ENCODE peak calls at places on chromosomes 4 and X, in five cellular contexts. A is iris pigment epithelial cell; T is Ammon's horn; O is GM03348; V is activated CD4-positive, alpha-beta T cell treated with anti-CD3 and anti-CD28 coated beads, Interleukin-2, amount 10 ng/mL, durations not matched to agents 7 days and 5 days. J is an unnamed sample.

GRCh38 chr4:54014761-54015160 is 49.6 kb downstream of the CHIC2 start:
- DNase-seq in A (no peak), O (no peak), T (no peak), V (no peak), J (no peak)

GRCh38 chr4:54093609-54094240 is 6.2 kb upstream of the GSX2 start:
- DNase-seq in V (no peak), A (no peak), O (no peak), T (no peak), J (no peak)

GRCh38 chr4:130478406-130478805 is 1382.5 kb downstream of the C4orf33 start:
- DNase-seq in V (no peak), O (peak), T (no peak), A (peak), J (no peak)

GRCh38 chrX:88244066-88244465 is 503.0 kb upstream of the CPXCR1 start:
- DNase-seq in V (no peak), O (no peak), T (no peak), A (no peak), J (no peak)

GRCh38 chr4:169885893-169886292 is 128.1 kb upstream of the HPF1 start:
- DNase-seq in V (no peak), O (no peak), T (no peak), A (no peak), J (no peak)

GRCh38 chrX:72208126-72208525 is 26.6 kb downstream of the PIN4 start:
- DNase-seq in T (no peak), A (no peak), V (no peak), O (peak), J (no peak)

GRCh38 chrX:12002876-12003275 is 135.4 kb upstream of the FRMPD4 start:
- DNase-seq in V (no peak), O (no peak), T (no peak), A (peak), J (no peak)

GRCh38 chr4:147582386-147583077 is 34.7 kb upstream of the TMEM184C start:
- DNase-seq in O (no peak), T (no peak), A (peak), V (no peak), J (no peak)

GRCh38 chr4:95505149-95505548 is 43.6 kb downstream of the UNC5C start:
- DNase-seq in T (peak), V (no peak), A (peak), O (no peak), J (no peak)

GRCh38 chr4:75895744-75896314 is 6.4 kb downstream of the PPEF2 start:
- DNase-seq in V (peak), T (no peak), A (peak), O (peak), J (peak)

GRCh38 chr4:180946188-180946587 is 1297.0 kb upstream of the TENM3 start:
- DNase-seq in T (no peak), A (no peak), V (no peak), O (no peak), J (no peak)

GRCh38 chr4:86834901-86835300 is 14.3 kb downstream of the SLC10A6 start:
- DNase-seq in O (peak), A (peak), V (no peak), T (no peak), J (no peak)

GRCh38 chr4:6556263-6556662 is 18.7 kb upstream of the MAN2B2 start:
- DNase-seq in O (no peak), T (no peak), A (no peak), V (no peak), J (no peak)

GRCh38 chrX:20118065-20118824 is 1.5 kb upstream of the MAP7D2 start:
- DNase-seq in T (no peak), O (no peak), A (no peak), V (no peak), J (no peak)

GRCh38 chr4:22695917-22696316 is 3.2 kb downstream of the GBA3 start:
- DNase-seq in V (no peak), O (no peak), A (no peak), T (no peak), J (no peak)

GRCh38 chr4:128565565-128566186 is 243.8 kb upstream of the JADE1 start:
- DNase-seq in A (peak), V (peak), O (no peak), T (peak), J (no peak)

GRCh38 chr4:150828159-150828558 is 186.9 kb downstream of the LRBA start:
- DNase-seq in V (peak), T (peak), A (no peak), O (no peak), J (peak)

GRCh38 chr4:100450449-100450848 is 67.4 kb downstream of the EMCN start:
- DNase-seq in A (peak), V (no peak), O (no peak), T (no peak), J (no peak)

GRCh38 chrX:39705299-39705698 is 392.5 kb downstream of the BCOR start:
- DNase-seq in A (peak), O (peak), T (no peak), V (no peak), J (no peak)

GRCh38 chr4:41281038-41281634 is 24.4 kb downstream of the UCHL1 start:
- DNase-seq in V (peak), T (peak), O (peak), A (peak), J (peak)

GRCh38 chrX:131828482-131828881 is 194.6 kb upstream of the STK26 start:
- DNase-seq in V (no peak), A (no peak), T (no peak), O (no peak), J (no peak)

GRCh38 chr4:5478116-5478515 is 230.2 kb downstream of the EVC2 start:
- DNase-seq in A (no peak), O (no peak), T (no peak), V (no peak), J (no peak)

GRCh38 chr4:153232768-153233167 is 28.5 kb downstream of the TRIM2 start:
- DNase-seq in A (no peak), T (no peak), O (no peak), V (no peak), J (no peak)

GRCh38 chr4:87188063-87188462 is 32.4 kb downstream of the KLHL8 start:
- DNase-seq in O (no peak), V (no peak), T (no peak), A (peak), J (no peak)

GRCh38 chr4:137621056-137621455 is 88.8 kb upstream of the PCDH18 start:
- DNase-seq in V (no peak), O (no peak), A (no peak), T (no peak), J (no peak)

GRCh38 chrX:115564243-115564642 is 3.3 kb downstream of the PLS3 start:
- DNase-seq in V (no peak), T (no peak), O (no peak), A (no peak), J (no peak)

GRCh38 chrX:119482497-119483480 is 14.5 kb downstream of the SLC25A5 start:
- DNase-seq in O (peak), T (peak), V (peak), A (peak), J (peak)

GRCh38 chrX:41982966-41983365 is 59.6 kb upstream of the CASK start:
- DNase-seq in O (no peak), A (no peak), V (no peak), T (no peak), J (no peak)

GRCh38 chr4:9762823-9763475 is 18.5 kb upstream of the DRD5 start:
- DNase-seq in V (peak), A (peak), T (peak), O (peak), J (peak)

GRCh38 chrX:13293700-13294099 is 26.2 kb downstream of the ATXN3L start:
- DNase-seq in A (no peak), T (no peak), V (no peak), O (no peak), J (no peak)

GRCh38 chr4:139508581-139509237 is 47.3 kb downstream of the SETD7 start:
- DNase-seq in V (no peak), O (no peak), T (no peak), A (no peak), J (no peak)

GRCh38 chr4:7753931-7754465 is 185.7 kb downstream of the AFAP1 start:
- DNase-seq in O (no peak), A (no peak), V (no peak), T (no peak), J (no peak)

GRCh38 chr4:136056748-136057147 is 1475.5 kb downstream of the PCDH18 start:
- DNase-seq in V (no peak), A (no peak), O (no peak), T (no peak), J (no peak)

GRCh38 chrX:29225670-29226069 is 638.4 kb downstream of the IL1RAPL1 start:
- DNase-seq in A (peak), T (no peak), O (no peak), V (no peak), J (no peak)

GRCh38 chrX:77167993-77168392 is 279.2 kb upstream of the FGF16 start:
- DNase-seq in T (no peak), V (no peak), A (no peak), O (no peak), J (no peak)

GRCh38 chr4:83484500-83485431 is at the start of gene ABRAXAS1:
- DNase-seq in O (peak), A (peak), T (peak), V (peak), J (peak)

J was measured in CD4-positive, alpha-beta memory T cell.